ENCODE peak calls at places on chromosomes 11 and 22, in five cellular contexts. X is psoas muscle, W is A549, T is heart left ventricle, C is left ventricle myocardium inferior. A is an unnamed sample.

GRCh38 chr22:50030315-50031188 is 18.0 kb upstream of the IL17REL start:
- DNase-seq in X (peak; percentile 86), W (peak; percentile 85), T (peak; percentile 74), C (peak; percentile 71), A (peak; percentile 78)

GRCh38 chr11:11620251-11620965 is 1.4 kb downstream of the GALNT18 start:
- DNase-seq in X (peak; percentile 73), W (peak; percentile 58), T (peak; percentile 64), C (peak; percentile 55), A (peak; percentile 80)

GRCh38 chr11:125404811-125405481 is 91.1 kb downstream of the FEZ1 start:
- DNase-seq in X (peak; percentile 92), W (peak; percentile 14), T (peak; percentile 74), C (peak; percentile 76), A (peak; percentile 83)

GRCh38 chr11:128324051-128324481 is 263.3 kb downstream of the ETS1 start:
- DNase-seq in X (no peak), W (no peak), T (no peak), C (no peak), A (no peak)

GRCh38 chr22:46040471-46041465 is 63.8 kb upstream of the WNT7B start:
- DNase-seq in X (peak; percentile 68), W (no peak), T (no peak), C (peak; percentile 10), A (peak; percentile 63)

GRCh38 chr11:10982695-10983492 is 125.0 kb upstream of the ZBED5 start:
- DNase-seq in X (no peak), W (peak; percentile 44), T (no peak), C (no peak), A (no peak)

GRCh38 chr22:29328566-29329500 is 13.3 kb upstream of the RASL10A start:
- DNase-seq in X (peak; percentile 92), W (no peak), T (peak; percentile 8), C (no peak), A (no peak)

GRCh38 chr22:42651134-42651533 is 1.9 kb upstream of the CYB5R3 start:
- DNase-seq in X (no peak), W (peak; percentile 49), T (no peak), C (no peak), A (no peak)

GRCh38 chr11:2927851-2928604 is 1.2 kb downstream of the PHLDA2 start:
- DNase-seq in X (peak; percentile 47), W (peak; percentile 51), T (peak; percentile 19), C (peak; percentile 8), A (no peak)

GRCh38 chr11:2788751-2789140 is 89.0 kb upstream of the KCNQ1OT1 start:
- DNase-seq in X (peak; percentile 26), W (no peak), T (peak; percentile 2), C (peak; percentile 11), A (no peak)

GRCh38 chr11:76385903-76386302 is 4.8 kb downstream of the GVQW3 start:
- DNase-seq in X (no peak), W (no peak), T (no peak), C (no peak), A (no peak)

GRCh38 chr11:14673824-14674432 is 30.3 kb downstream of the PDE3B start:
- DNase-seq in X (no peak), W (no peak), T (no peak), C (no peak), A (no peak)

GRCh38 chr22:38412435-38413084 is 42.4 kb downstream of the KCNJ4 start:
- DNase-seq in X (peak; percentile 50), W (no peak), T (no peak), C (no peak), A (peak; percentile 58)

GRCh38 chr22:36587289-36588154 is 58.6 kb upstream of the EIF3D start:
- DNase-seq in X (no peak), W (no peak), T (no peak), C (no peak), A (no peak)

GRCh38 chr22:41976070-41976901 is 7.0 kb downstream of the SEPTIN3 start:
- DNase-seq in X (peak; percentile 66), W (no peak), T (peak; percentile 40), C (peak; percentile 31), A (no peak)

GRCh38 chr11:82995754-82996398 is 75.8 kb downstream of the RAB30 start:
- DNase-seq in X (peak; percentile 70), W (no peak), T (peak; percentile 61), C (no peak), A (peak; percentile 24)

GRCh38 chr11:31437742-31438435 is 68.2 kb downstream of the DNAJC24 start:
- DNase-seq in X (no peak), W (no peak), T (no peak), C (no peak), A (no peak)

GRCh38 chr22:21823740-21824438 is 43.6 kb downstream of the MAPK1 start:
- DNase-seq in X (no peak), W (no peak), T (no peak), C (no peak), A (no peak)

GRCh38 chr22:36208162-36208765 is 6.7 kb upstream of the APOL4 start:
- DNase-seq in X (no peak), W (no peak), T (no peak), C (no peak), A (no peak)

GRCh38 chr11:18907391-18907790 is 31.8 kb downstream of the MRGPRX1 start:
- DNase-seq in X (no peak), W (no peak), T (no peak), C (no peak), A (no peak)

GRCh38 chr22:50677493-50678217 is 5.0 kb downstream of the SHANK3 start:
- DNase-seq in X (no peak), W (no peak), T (no peak), C (no peak), A (peak; percentile 48)

GRCh38 chr22:50267591-50268390 is 2.4 kb downstream of the MAPK11 start:
- DNase-seq in X (peak; percentile 93), W (peak; percentile 60), T (peak; percentile 67), C (peak; percentile 64), A (peak; percentile 77)

GRCh38 chr11:94728541-94728940 is 39.6 kb upstream of the AMOTL1 start:
- DNase-seq in X (no peak), W (no peak), T (no peak), C (no peak), A (no peak)

DNA sequence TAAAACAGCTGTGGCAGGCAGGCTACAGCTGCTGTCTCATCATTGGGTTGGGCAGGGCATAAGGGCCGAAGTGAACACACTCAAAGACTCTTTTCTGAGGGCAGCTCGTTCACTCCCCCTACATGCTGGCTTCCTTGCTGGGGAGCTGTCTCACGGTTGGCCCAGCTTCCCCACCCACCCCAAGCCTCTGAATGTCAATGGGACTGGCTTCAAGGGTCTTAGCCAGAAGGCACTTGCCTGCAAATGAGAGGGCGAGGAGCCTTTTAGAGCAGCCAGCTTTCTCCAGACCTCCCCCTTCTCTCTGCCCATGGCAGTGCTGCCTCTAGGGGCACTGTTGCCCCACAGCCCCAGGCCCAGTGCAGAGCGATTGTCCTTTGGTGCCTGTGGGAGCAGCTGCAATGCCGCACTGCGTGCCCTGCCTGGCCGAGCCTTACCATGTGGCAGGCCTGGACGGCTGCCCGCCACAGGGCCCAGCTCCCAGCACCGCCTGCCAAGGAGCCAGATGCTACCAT is 94.7 kb upstream of the RASSF10 start:
- DNase-seq in X (peak; percentile 93), W (peak; percentile 31), T (peak; percentile 86), C (peak; percentile 75), A (peak; percentile 76)
- TF ChIP-seq CTCF in X (peak; percentile 77), W (peak; percentile 47), T (peak; percentile 62), C (peak; percentile 72), A (peak; percentile 38)

GRCh38 chr11:35964846-35965245 is 21.0 kb downstream of the LDLRAD3 start:
- DNase-seq in X (no peak), W (no peak), T (no peak), C (no peak), A (no peak)
- H3K9me3 ChIP-seq in X (no peaks in the 10 kb centered on the region), W (no peaks in the 10 kb centered on the region), T (no peaks in the 10 kb centered on the region), C (no peaks in the 10 kb centered on the region), A (no peaks in the 10 kb centered on the region)

GRCh38 chr11:73974611-73975478 is 7.8 kb downstream of the UCP2 start:
- DNase-seq in X (peak; percentile 6), W (no peak), T (no peak), C (no peak), A (no peak)
- H3K4me1 ChIP-seq in X (no peaks in the 10 kb centered on the region), W (peaks cover 9% of the 10 kb centered on the region), T (no peaks in the 10 kb centered on the region), C (peaks cover 17% of the 10 kb centered on the region), A (no peaks in the 10 kb centered on the region)

GRCh38 chr11:43708776-43709175 is 28.2 kb downstream of the HSD17B12 start:
- DNase-seq in X (no peak), W (no peak), T (no peak), C (no peak), A (no peak)
- TF ChIP-seq CTCF in X (peak; percentile 48), W (peak; percentile 15), T (peak; percentile 50), C (peak; percentile 70), A (peak; percentile 32)

DNA sequence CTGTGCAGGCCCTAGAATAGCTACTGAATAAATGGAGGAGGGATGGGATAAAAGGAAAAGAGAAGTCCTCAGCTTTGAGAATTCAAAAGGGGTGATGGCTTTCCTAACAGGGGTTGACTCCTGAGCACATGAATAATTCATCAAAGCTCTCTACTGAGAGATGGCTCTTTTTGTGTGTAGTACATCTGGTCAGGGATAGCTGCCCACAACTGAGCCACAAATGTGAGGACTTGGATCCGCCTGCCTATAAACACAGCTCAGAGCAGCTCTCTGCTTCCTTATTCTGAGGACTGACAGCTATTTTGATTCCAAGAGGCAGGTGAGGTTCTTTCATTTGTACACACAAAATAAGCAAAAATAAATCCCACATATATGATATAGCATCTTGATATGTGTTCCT is 82.3 kb downstream of the USP35 start:
- DNase-seq in X (no peak), W (no peak), T (no peak), C (no peak), A (no peak)
- H3K9me3 ChIP-seq in X (no peaks in the 10 kb centered on the region), W (peaks cover 12% of the 10 kb centered on the region), T (no peaks in the 10 kb centered on the region), C (peaks cover 14% of the 10 kb centered on the region), A (no peaks in the 10 kb centered on the region)

GRCh38 chr11:112364962-112365481 is 104.4 kb upstream of the PLET1 start:
- DNase-seq in X (no peak), W (peak; percentile 51), T (no peak), C (no peak), A (no peak)
- H3K4me1 ChIP-seq in X (no peaks in the 10 kb centered on the region), W (no peaks in the 10 kb centered on the region), T (no peaks in the 10 kb centered on the region), C (no peaks in the 10 kb centered on the region), A (no peaks in the 10 kb centered on the region)

DNA sequence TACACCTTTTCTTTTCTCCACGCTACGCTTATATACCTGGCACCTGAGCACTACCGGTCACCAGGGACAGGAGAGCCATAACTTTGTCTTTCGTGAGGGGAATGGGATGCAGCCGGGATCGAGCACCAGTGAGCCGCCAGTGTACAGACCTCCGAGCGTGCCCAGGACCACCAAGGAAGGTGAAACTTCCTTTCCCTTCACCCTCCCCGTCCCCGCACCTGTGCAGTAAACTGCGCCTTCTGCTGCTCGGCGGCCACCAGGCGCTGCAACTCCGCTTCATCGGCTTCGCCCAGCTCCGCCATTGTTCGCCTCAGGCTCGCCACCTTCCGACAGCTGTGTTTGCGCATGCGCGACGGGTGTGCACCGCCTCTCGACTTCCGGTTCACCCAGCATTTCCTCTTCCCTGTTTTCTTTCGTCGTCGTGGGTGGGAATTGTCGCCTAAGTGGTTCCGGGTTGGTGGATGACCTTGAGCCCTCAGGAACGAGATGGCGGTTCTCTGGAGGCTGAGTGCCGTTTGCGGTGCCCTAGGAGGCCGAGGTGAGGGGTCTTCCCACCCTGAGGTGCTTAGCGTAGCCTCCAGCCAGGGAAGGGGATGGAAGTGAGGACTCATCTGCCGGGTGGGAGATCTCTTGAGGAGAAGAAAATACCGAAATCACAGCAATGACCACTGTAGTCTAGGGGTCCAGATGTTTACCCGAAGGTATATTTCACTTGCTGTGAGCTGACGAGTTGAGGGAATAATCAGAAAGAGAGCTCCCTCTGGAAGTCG is at the start of the genes SDHD and TIMM8B:
- DNase-seq in X (peak; percentile 98), W (peak; percentile 95), T (peak; percentile 97), C (peak; percentile 92), A (peak; percentile 98)
- TF ChIP-seq CTCF in X (peak; percentile 20), W (no peak), T (peak; percentile 23), C (peak; percentile 39), A (peak; percentile 32)

A was measured in tibial artery.